ENCODE peak calls at places on chromosomes 4 and X, in eight cellular contexts. One of them, this sample, is unnamed.

GRCh38 chr4:177484613-177485021 is 42.4 kb upstream of the AGA start:
- DNase-seq in breast epithelium: no peak
- DNase-seq in heart right ventricle: no peak
- DNase-seq in stomach: no peak
- DNase-seq in prostate gland: no peak
- DNase-seq in sigmoid colon: no peak
- DNase-seq in upper lobe of right lung: no peak
- DNase-seq in body of pancreas: no peak
- DNase-seq in this sample: peak; percentile 87

GRCh38 chrX:9341305-9342201 is 123.3 kb upstream of the TBL1X start:
- DNase-seq in stomach: peak; percentile 68
- DNase-seq in breast epithelium: no peak
- DNase-seq in prostate gland: no peak
- DNase-seq in upper lobe of right lung: peak; percentile 79
- DNase-seq in heart right ventricle: peak; percentile 57
- DNase-seq in sigmoid colon: peak; percentile 84
- DNase-seq in body of pancreas: peak; percentile 63
- DNase-seq in this sample: peak; percentile 55

GRCh38 chr4:52935317-52935716 is 73.2 kb downstream of the RASL11B start:
- DNase-seq in prostate gland: no peak
- DNase-seq in stomach: no peak
- DNase-seq in body of pancreas: no peak
- DNase-seq in sigmoid colon: no peak
- DNase-seq in heart right ventricle: no peak
- DNase-seq in breast epithelium: no peak
- DNase-seq in upper lobe of right lung: no peak
- DNase-seq in this sample: no peak

GRCh38 chr4:154707877-154708276 is 35.9 kb upstream of the LRAT start:
- DNase-seq in stomach: no peak
- DNase-seq in sigmoid colon: no peak
- DNase-seq in upper lobe of right lung: no peak
- DNase-seq in breast epithelium: no peak
- DNase-seq in prostate gland: no peak
- DNase-seq in body of pancreas: no peak
- DNase-seq in heart right ventricle: no peak
- DNase-seq in this sample: no peak

GRCh38 chr4:143555676-143556075 is 42.2 kb downstream of the SMARCA5 start:
- DNase-seq in stomach: no peak
- DNase-seq in heart right ventricle: no peak
- DNase-seq in prostate gland: no peak
- DNase-seq in body of pancreas: no peak
- DNase-seq in sigmoid colon: no peak
- DNase-seq in upper lobe of right lung: no peak
- DNase-seq in breast epithelium: no peak
- DNase-seq in this sample: no peak

GRCh38 chrX:45385767-45386166 is 185.1 kb upstream of the DIPK2B start:
- DNase-seq in sigmoid colon: no peak
- DNase-seq in heart right ventricle: no peak
- DNase-seq in prostate gland: no peak
- DNase-seq in breast epithelium: no peak
- DNase-seq in stomach: no peak
- DNase-seq in body of pancreas: no peak
- DNase-seq in upper lobe of right lung: no peak
- DNase-seq in this sample: peak; percentile 4

GRCh38 chrX:103151799-103152198 is 58.9 kb upstream of the NXF3 start:
- DNase-seq in heart right ventricle: no peak
- DNase-seq in sigmoid colon: no peak
- DNase-seq in upper lobe of right lung: no peak
- DNase-seq in breast epithelium: no peak
- DNase-seq in prostate gland: no peak
- DNase-seq in body of pancreas: no peak
- DNase-seq in stomach: no peak
- DNase-seq in this sample: no peak

GRCh38 chr4:3371581-3372001 is 70.2 kb upstream of the HGFAC start:
- DNase-seq in body of pancreas: no peak
- DNase-seq in upper lobe of right lung: no peak
- DNase-seq in breast epithelium: no peak
- DNase-seq in stomach: no peak
- DNase-seq in sigmoid colon: peak; percentile 58
- DNase-seq in heart right ventricle: no peak
- DNase-seq in prostate gland: no peak
- DNase-seq in this sample: no peak

GRCh38 chrX:118153270-118153669 is 36.7 kb upstream of the KLHL13 start:
- DNase-seq in breast epithelium: no peak
- DNase-seq in body of pancreas: no peak
- DNase-seq in heart right ventricle: no peak
- DNase-seq in stomach: no peak
- DNase-seq in sigmoid colon: no peak
- DNase-seq in upper lobe of right lung: no peak
- DNase-seq in prostate gland: no peak
- DNase-seq in this sample: no peak

GRCh38 chrX:102727761-102728160 is 7.2 kb downstream of the GPRASP3 start:
- DNase-seq in stomach: no peak
- DNase-seq in upper lobe of right lung: no peak
- DNase-seq in sigmoid colon: no peak
- DNase-seq in body of pancreas: no peak
- DNase-seq in heart right ventricle: no peak
- DNase-seq in prostate gland: no peak
- DNase-seq in breast epithelium: no peak
- DNase-seq in this sample: no peak

GRCh38 chr4:9898596-9899345 is 117.3 kb downstream of the DRD5 start:
- DNase-seq in stomach: peak; percentile 26
- DNase-seq in prostate gland: no peak
- DNase-seq in sigmoid colon: no peak
- DNase-seq in upper lobe of right lung: no peak
- DNase-seq in heart right ventricle: peak; percentile 46
- DNase-seq in body of pancreas: peak; percentile 7
- DNase-seq in breast epithelium: no peak
- DNase-seq in this sample: no peak

GRCh38 chr4:88077911-88078310 is 70.5 kb downstream of the PKD2 start:
- DNase-seq in stomach: no peak
- DNase-seq in breast epithelium: no peak
- DNase-seq in body of pancreas: no peak
- DNase-seq in upper lobe of right lung: no peak
- DNase-seq in heart right ventricle: no peak
- DNase-seq in prostate gland: no peak
- DNase-seq in sigmoid colon: no peak
- DNase-seq in this sample: peak; percentile 54

GRCh38 chrX:53089224-53089842 is 4.6 kb upstream of the KANTR start:
- DNase-seq in sigmoid colon: peak; percentile 85
- DNase-seq in breast epithelium: no peak
- DNase-seq in prostate gland: peak; percentile 35
- DNase-seq in stomach: peak; percentile 57
- DNase-seq in body of pancreas: peak; percentile 65
- DNase-seq in upper lobe of right lung: no peak
- DNase-seq in heart right ventricle: no peak
- DNase-seq in this sample: peak; percentile 65

GRCh38 chr4:87807402-87807801 is 8.0 kb downstream of the IBSP start:
- DNase-seq in body of pancreas: no peak
- DNase-seq in heart right ventricle: no peak
- DNase-seq in upper lobe of right lung: no peak
- DNase-seq in sigmoid colon: no peak
- DNase-seq in stomach: no peak
- DNase-seq in breast epithelium: no peak
- DNase-seq in prostate gland: no peak
- DNase-seq in this sample: no peak

GRCh38 chr4:119118397-119118796 is 17.2 kb upstream of the MYOZ2 start:
- DNase-seq in stomach: no peak
- DNase-seq in heart right ventricle: no peak
- DNase-seq in breast epithelium: no peak
- DNase-seq in upper lobe of right lung: no peak
- DNase-seq in sigmoid colon: no peak
- DNase-seq in body of pancreas: peak; percentile 33
- DNase-seq in prostate gland: no peak
- DNase-seq in this sample: peak; percentile 59

GRCh38 chr4:111228874-111229273 is 606.0 kb upstream of the PITX2 start:
- DNase-seq in body of pancreas: no peak
- DNase-seq in sigmoid colon: no peak
- DNase-seq in upper lobe of right lung: no peak
- DNase-seq in breast epithelium: no peak
- DNase-seq in heart right ventricle: no peak
- DNase-seq in stomach: no peak
- DNase-seq in prostate gland: no peak
- DNase-seq in this sample: peak; percentile 51

GRCh38 chrX:54446084-54446483 is 5.9 kb downstream of the TSR2 start:
- DNase-seq in breast epithelium: no peak
- DNase-seq in prostate gland: no peak
- DNase-seq in heart right ventricle: no peak
- DNase-seq in stomach: no peak
- DNase-seq in body of pancreas: no peak
- DNase-seq in upper lobe of right lung: no peak
- DNase-seq in sigmoid colon: no peak
- DNase-seq in this sample: no peak

GRCh38 chrX:54444752-54445151 is 4.5 kb downstream of the TSR2 start:
- DNase-seq in prostate gland: no peak
- DNase-seq in breast epithelium: no peak
- DNase-seq in heart right ventricle: no peak
- DNase-seq in sigmoid colon: no peak
- DNase-seq in body of pancreas: no peak
- DNase-seq in upper lobe of right lung: no peak
- DNase-seq in stomach: no peak
- DNase-seq in this sample: no peak

GRCh38 chrX:54449929-54450328 is 9.7 kb downstream of the TSR2 start:
- DNase-seq in upper lobe of right lung: no peak
- DNase-seq in body of pancreas: no peak
- DNase-seq in sigmoid colon: no peak
- DNase-seq in stomach: no peak
- DNase-seq in heart right ventricle: no peak
- DNase-seq in prostate gland: no peak
- DNase-seq in breast epithelium: no peak
- DNase-seq in this sample: no peak

GRCh38 chrX:54442790-54443189 is 2.6 kb downstream of the TSR2 start:
- DNase-seq in stomach: no peak
- DNase-seq in upper lobe of right lung: no peak
- DNase-seq in body of pancreas: no peak
- DNase-seq in breast epithelium: no peak
- DNase-seq in prostate gland: no peak
- DNase-seq in sigmoid colon: no peak
- DNase-seq in heart right ventricle: no peak
- DNase-seq in this sample: no peak

GRCh38 chrX:54447461-54447860 is 7.3 kb downstream of the TSR2 start:
- DNase-seq in heart right ventricle: no peak
- DNase-seq in sigmoid colon: no peak
- DNase-seq in prostate gland: no peak
- DNase-seq in upper lobe of right lung: no peak
- DNase-seq in breast epithelium: no peak
- DNase-seq in stomach: no peak
- DNase-seq in body of pancreas: no peak
- DNase-seq in this sample: no peak
- TF ChIP-seq CTCF in heart right ventricle: no peak
- TF ChIP-seq CTCF in sigmoid colon: no peak
- TF ChIP-seq CTCF in prostate gland: no peak
- TF ChIP-seq CTCF in upper lobe of right lung: no peak
- TF ChIP-seq CTCF in breast epithelium: no peak
- TF ChIP-seq CTCF in stomach: no peak
- TF ChIP-seq CTCF in body of pancreas: no peak
- TF ChIP-seq CTCF in this sample: no peak

GRCh38 chr4:137509855-137510282 is 22.4 kb downstream of the PCDH18 start:
- DNase-seq in stomach: no peak
- DNase-seq in heart right ventricle: no peak
- DNase-seq in sigmoid colon: no peak
- DNase-seq in breast epithelium: no peak
- DNase-seq in body of pancreas: no peak
- DNase-seq in upper lobe of right lung: no peak
- DNase-seq in prostate gland: no peak
- DNase-seq in this sample: peak; percentile 36

GRCh38 chr4:137514401-137515116 is 17.7 kb downstream of the PCDH18 start:
- DNase-seq in heart right ventricle: no peak
- DNase-seq in stomach: no peak
- DNase-seq in sigmoid colon: no peak
- DNase-seq in upper lobe of right lung: no peak
- DNase-seq in prostate gland: no peak
- DNase-seq in body of pancreas: no peak
- DNase-seq in breast epithelium: no peak
- DNase-seq in this sample: no peak

GRCh38 chr4:137510866-137511265 is 21.4 kb downstream of the PCDH18 start:
- DNase-seq in body of pancreas: peak; percentile 40
- DNase-seq in upper lobe of right lung: no peak
- DNase-seq in breast epithelium: no peak
- DNase-seq in heart right ventricle: no peak
- DNase-seq in stomach: no peak
- DNase-seq in sigmoid colon: no peak
- DNase-seq in prostate gland: no peak
- DNase-seq in this sample: peak; percentile 94
- H3K4me3 ChIP-seq in body of pancreas: no peak overlapping the region
- H3K4me3 ChIP-seq in upper lobe of right lung: no peak overlapping the region
- H3K4me3 ChIP-seq in breast epithelium: no peak overlapping the region
- H3K4me3 ChIP-seq in heart right ventricle: no peak overlapping the region
- H3K4me3 ChIP-seq in stomach: no peak overlapping the region
- H3K4me3 ChIP-seq in sigmoid colon: no peak overlapping the region
- H3K4me3 ChIP-seq in prostate gland: no peak overlapping the region
- H3K4me3 ChIP-seq in this sample: no peak overlapping the region

GRCh38 chr4:71189471-71189870 is 149.3 kb upstream of the SLC4A4 start:
- DNase-seq in stomach: no peak
- DNase-seq in sigmoid colon: no peak
- DNase-seq in body of pancreas: no peak
- DNase-seq in heart right ventricle: no peak
- DNase-seq in upper lobe of right lung: no peak
- DNase-seq in prostate gland: peak; percentile 12
- DNase-seq in breast epithelium: no peak
- DNase-seq in this sample: peak; percentile 72
- TF ChIP-seq CTCF in stomach: no peak
- TF ChIP-seq CTCF in sigmoid colon: no peak
- TF ChIP-seq CTCF in body of pancreas: no peak
- TF ChIP-seq CTCF in heart right ventricle: no peak
- TF ChIP-seq CTCF in upper lobe of right lung: no peak
- TF ChIP-seq CTCF in prostate gland: no peak
- TF ChIP-seq CTCF in breast epithelium: no peak
- TF ChIP-seq CTCF in this sample: no peak

DNA sequence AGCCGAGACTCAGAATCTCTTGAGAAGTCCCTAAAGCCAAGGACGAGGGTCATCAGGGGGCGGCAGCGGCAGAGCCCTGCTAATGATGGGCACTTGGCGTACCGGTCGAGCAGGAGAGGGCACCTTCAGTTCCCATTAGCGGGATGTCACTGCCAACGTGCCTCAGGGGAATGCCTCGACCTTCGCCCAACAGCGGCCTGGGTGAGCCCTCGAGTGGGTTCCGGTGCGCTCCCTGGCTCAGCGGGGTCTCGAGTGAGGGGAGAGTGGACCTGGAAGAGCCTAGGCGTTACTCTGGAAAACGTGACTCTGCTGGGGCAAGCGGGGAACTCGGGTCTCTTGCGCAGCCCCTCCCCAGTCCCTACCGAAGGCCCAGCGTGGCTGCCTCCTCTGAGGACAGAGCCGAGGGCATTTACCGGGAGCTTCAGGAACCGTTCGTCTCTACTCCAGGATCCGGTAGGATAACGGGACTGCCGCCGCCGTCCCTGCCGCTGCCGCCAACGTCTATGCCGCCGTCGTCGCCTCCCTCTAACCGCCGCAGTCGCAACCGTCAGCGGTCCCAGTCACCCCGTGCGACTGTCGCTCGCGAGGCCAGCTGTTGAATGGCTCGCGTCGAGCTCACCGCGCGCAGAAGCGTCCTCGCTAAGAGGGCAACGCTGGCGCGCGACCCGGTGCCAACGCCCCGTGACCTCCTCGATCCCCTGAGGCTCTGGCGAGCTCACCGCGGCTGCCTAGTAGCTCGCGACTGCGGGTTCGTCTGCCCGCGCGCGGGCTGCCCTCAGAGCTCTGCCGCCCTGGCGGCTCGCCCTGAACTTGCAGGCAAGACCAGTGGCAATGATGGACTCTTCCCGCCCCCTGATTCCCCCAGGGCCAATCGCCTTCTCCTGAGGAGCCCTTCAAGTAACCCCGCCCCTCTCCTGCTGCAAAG is 37.1 kb downstream of the PGRMC1 start:
- DNase-seq in heart right ventricle: peak; percentile 56
- DNase-seq in body of pancreas: peak; percentile 41
- DNase-seq in stomach: peak; percentile 28
- DNase-seq in breast epithelium: no peak
- DNase-seq in sigmoid colon: peak; percentile 70
- DNase-seq in prostate gland: no peak
- DNase-seq in upper lobe of right lung: peak; percentile 58
- DNase-seq in this sample: peak; percentile 40
- H3K4me3 ChIP-seq in heart right ventricle: peak overlapping the region; percentile 30
- H3K4me3 ChIP-seq in body of pancreas: no peak overlapping the region
- H3K4me3 ChIP-seq in stomach: peak overlapping the region; percentile 22
- H3K4me3 ChIP-seq in breast epithelium: no peak overlapping the region
- H3K4me3 ChIP-seq in sigmoid colon: no peak overlapping the region
- H3K4me3 ChIP-seq in prostate gland: no peak overlapping the region
- H3K4me3 ChIP-seq in upper lobe of right lung: no peak overlapping the region
- H3K4me3 ChIP-seq in this sample: no peak overlapping the region